ENCODE peak calls at places on chromosome 9, in four cellular contexts. One of them, this sample, is unnamed. For H3K4me1 and H3K9me3, the result is how much of the 10 kb centered on the place peaks cover.

GRCh38 chr9:138053996-138054752 is 176.6 kb downstream of the CACNA1B start:
- DNase-seq in psoas muscle: no peak
- DNase-seq in DND-41: no peak
- DNase-seq in A549: peak
- DNase-seq in this sample: no peak

GRCh38 chr9:86788456-86788855 is 158.8 kb downstream of the GAS1 start:
- DNase-seq in psoas muscle: no peak
- DNase-seq in DND-41: no peak
- DNase-seq in A549: no peak
- DNase-seq in this sample: no peak

GRCh38 chr9:129888085-129888808 is 53.0 kb downstream of the USP20 start:
- DNase-seq in psoas muscle: peak
- DNase-seq in DND-41: peak
- DNase-seq in A549: no peak
- DNase-seq in this sample: peak

GRCh38 chr9:112337547-112337946 is 4.1 kb upstream of the PTBP3 start:
- DNase-seq in psoas muscle: no peak
- DNase-seq in DND-41: no peak
- DNase-seq in A549: peak
- DNase-seq in this sample: no peak

GRCh38 chr9:131530546-131530929 is 525 bp downstream of the UCK1 start:
- DNase-seq in psoas muscle: peak
- DNase-seq in DND-41: peak
- DNase-seq in A549: peak
- DNase-seq in this sample: peak

GRCh38 chr9:24257726-24258125 is 288.0 kb downstream of the IZUMO3 start:
- DNase-seq in psoas muscle: no peak
- DNase-seq in DND-41: no peak
- DNase-seq in A549: no peak
- DNase-seq in this sample: no peak

GRCh38 chr9:71383308-71383707 is 261.9 kb upstream of the TRPM3 start:
- DNase-seq in psoas muscle: no peak
- DNase-seq in DND-41: no peak
- DNase-seq in A549: no peak
- DNase-seq in this sample: no peak

GRCh38 chr9:121876212-121876611 is 216.9 kb downstream of the TTLL11 start:
- DNase-seq in psoas muscle: no peak
- DNase-seq in DND-41: no peak
- DNase-seq in A549: no peak
- DNase-seq in this sample: no peak

GRCh38 chr9:132645711-132646110 is 24.1 kb downstream of the DDX31 start:
- DNase-seq in psoas muscle: no peak
- DNase-seq in DND-41: no peak
- DNase-seq in A549: no peak
- DNase-seq in this sample: no peak

GRCh38 chr9:106947097-106947496 is 84.1 kb downstream of the ZNF462 start:
- DNase-seq in psoas muscle: no peak
- DNase-seq in DND-41: no peak
- DNase-seq in A549: no peak
- DNase-seq in this sample: no peak

GRCh38 chr9:119216891-119217290 is 152.3 kb downstream of the BRINP1 start:
- DNase-seq in psoas muscle: peak
- DNase-seq in DND-41: no peak
- DNase-seq in A549: no peak
- DNase-seq in this sample: no peak

GRCh38 chr9:135224921-135225541 is 137.6 kb downstream of the OLFM1 start:
- DNase-seq in psoas muscle: peak
- DNase-seq in DND-41: no peak
- DNase-seq in A549: no peak
- DNase-seq in this sample: no peak
- H3K27ac ChIP-seq in psoas muscle: no peak
- H3K27ac ChIP-seq in DND-41: no peak
- H3K27ac ChIP-seq in A549: no peak
- H3K27ac ChIP-seq in this sample: no peak

DNA sequence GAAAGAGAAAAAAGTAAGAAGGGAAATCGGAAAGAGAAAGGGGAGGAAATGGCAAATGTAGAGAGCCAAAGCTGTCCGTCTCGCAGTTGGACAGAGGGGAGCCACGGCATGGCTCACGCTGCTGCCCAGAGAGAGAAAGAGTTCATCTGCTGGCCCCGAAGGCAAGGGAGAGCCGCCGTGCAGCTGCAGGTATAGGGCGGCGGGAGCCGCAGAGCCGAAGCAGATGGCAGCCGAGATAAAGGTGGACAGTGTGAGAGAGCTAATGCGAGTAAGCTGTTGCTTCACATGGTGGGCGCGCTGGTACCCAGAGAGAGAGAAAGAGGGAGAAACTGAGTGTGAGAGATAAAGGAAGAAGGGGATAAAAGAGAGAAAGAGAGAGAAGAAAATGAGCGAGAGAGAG is 188.4 kb upstream of the PPP1R26 start:
- DNase-seq in psoas muscle: peak
- DNase-seq in DND-41: no peak
- DNase-seq in A549: no peak
- DNase-seq in this sample: no peak
- H3K4me1 ChIP-seq in psoas muscle: under half
- H3K4me1 ChIP-seq in DND-41: under half
- H3K4me1 ChIP-seq in A549: under half
- H3K4me1 ChIP-seq in this sample: under half

GRCh38 chr9:1474259-1474658 is 424.1 kb downstream of the DMRT2 start:
- DNase-seq in psoas muscle: no peak
- DNase-seq in DND-41: no peak
- DNase-seq in A549: no peak
- DNase-seq in this sample: no peak
- H3K9me3 ChIP-seq in psoas muscle: under half
- H3K9me3 ChIP-seq in DND-41: under half
- H3K9me3 ChIP-seq in A549: under half
- H3K9me3 ChIP-seq in this sample: under half

GRCh38 chr9:8806150-8806549 is 1006.6 kb upstream of the DMAC1 start:
- DNase-seq in psoas muscle: no peak
- DNase-seq in DND-41: no peak
- DNase-seq in A549: no peak
- DNase-seq in this sample: no peak
- H3K27ac ChIP-seq in psoas muscle: no peak
- H3K27ac ChIP-seq in DND-41: no peak
- H3K27ac ChIP-seq in A549: no peak
- H3K27ac ChIP-seq in this sample: no peak

This sample was measured in colonic mucosa.